ENCODE peak calls at places on chromosome 5, in four cellular contexts. E is naive thymus-derived CD8-positive, alpha-beta T cell; K is PC-9; Q is DMS153. P is an unnamed sample.
A peak's percentile ranks its signal among the peaks of the same experiment; 100 is the strongest.

GRCh38 chr5:177478711-177479646 is 5.5 kb upstream of the DBN1 start:
- DNase-seq in K (no peak), Q (no peak), E (no peak), P (no peak)

GRCh38 chr5:148751025-148751424 is 75.4 kb upstream of the ADRB2 start:
- DNase-seq in E (no peak), Q (no peak), K (no peak), P (no peak)

GRCh38 chr5:107486489-107486888 is 184.2 kb downstream of the EFNA5 start:
- DNase-seq in K (no peak), E (no peak), Q (no peak), P (no peak)

GRCh38 chr5:65873181-65873580 is 53.2 kb upstream of the ERBIN start:
- DNase-seq in Q (no peak), E (no peak), K (no peak), P (no peak)

GRCh38 chr5:55073211-55073610 is 29.2 kb upstream of the GZMA start:
- DNase-seq in E (no peak), Q (no peak), K (no peak), P (no peak)

GRCh38 chr5:132410451-132411381 is 41.2 kb downstream of the SLC22A5 start:
- DNase-seq in Q (peak; percentile 36), E (peak; percentile 76), K (peak; percentile 80), P (peak; percentile 76)

GRCh38 chr5:176578391-176578808 is 29.3 kb downstream of the CDHR2 start:
- DNase-seq in Q (no peak), K (peak; percentile 86), E (peak; percentile 11), P (peak; percentile 27)

GRCh38 chr5:138922494-138922893 is 47.4 kb upstream of the LRRTM2 start:
- DNase-seq in E (no peak), K (no peak), Q (no peak), P (no peak)

GRCh38 chr5:147567917-147568598 is 58.2 kb upstream of the DPYSL3 start:
- DNase-seq in E (no peak), Q (no peak), K (peak; percentile 25), P (no peak)

GRCh38 chr5:137315534-137316345 is 183.4 kb downstream of the SPOCK1 start:
- DNase-seq in E (no peak), Q (no peak), K (no peak), P (no peak)

GRCh38 chr5:135221696-135222095 is 177.3 kb downstream of the MACROH2A1 start:
- DNase-seq in E (no peak), Q (no peak), K (no peak), P (no peak)

GRCh38 chr5:43433381-43433780 is 21.2 kb upstream of the CCL28 start:
- DNase-seq in Q (no peak), E (no peak), K (no peak), P (no peak)

GRCh38 chr5:168234133-168234532 is 57.3 kb upstream of the WWC1 start:
- DNase-seq in E (no peak), Q (no peak), K (peak; percentile 8), P (no peak)

GRCh38 chr5:109454726-109455505 is 45.1 kb upstream of the PJA2 start:
- DNase-seq in Q (no peak), E (no peak), K (no peak), P (no peak)

GRCh38 chr5:105288946-105289345 is 1726.4 kb upstream of the NUDT12 start:
- DNase-seq in K (no peak), Q (no peak), E (no peak), P (no peak)

GRCh38 chr5:42720242-42720641 is 36.4 kb upstream of the CCDC152 start:
- DNase-seq in Q (no peak), E (no peak), K (no peak), P (no peak)

GRCh38 chr5:30131-30530 is 61.8 kb upstream of the PLEKHG4B start:
- DNase-seq in K (no peak), E (no peak), Q (no peak), P (no peak)

GRCh38 chr5:149878371-149878770 is 66.2 kb downstream of the PDE6A start:
- DNase-seq in E (no peak), Q (no peak), K (no peak), P (no peak)

GRCh38 chr5:9686211-9686610 is 56.1 kb upstream of the TAS2R1 start:
- DNase-seq in E (no peak), Q (no peak), K (no peak), P (no peak)

GRCh38 chr5:2110934-2111462 is 228.3 kb upstream of the IRX4 start:
- DNase-seq in E (no peak), Q (no peak), K (no peak), P (no peak)

GRCh38 chr5:103355590-103355989 is 97.0 kb downstream of the MACIR start:
- DNase-seq in E (no peak), K (no peak), Q (no peak), P (no peak)

GRCh38 chr5:96254980-96255681 is 177.9 kb downstream of the PCSK1 start:
- DNase-seq in K (peak; percentile 57), Q (no peak), E (no peak), P (no peak)

GRCh38 chr5:144812770-144813169 is 642.1 kb downstream of the KCTD16 start:
- DNase-seq in K (no peak), Q (no peak), E (no peak), P (no peak)

GRCh38 chr5:10333154-10334006 is 20.1 kb upstream of the MARCHF6 start:
- DNase-seq in K (peak; percentile 67), Q (no peak), E (no peak), P (no peak)

GRCh38 chr5:154756871-154757646 is 1.9 kb downstream of the LARP1 start:
- DNase-seq in K (peak; percentile 34), Q (no peak), E (peak; percentile 17), P (peak; percentile 29)

GRCh38 chr5:168295574-168296201 is 4.2 kb downstream of the WWC1 start:
- DNase-seq in E (no peak), Q (no peak), K (peak; percentile 82), P (no peak)

GRCh38 chr5:123209163-123210013 is 120.3 kb downstream of the PRDM6 start:
- DNase-seq in Q (no peak), E (no peak), K (peak; percentile 6), P (no peak)

GRCh38 chr5:80083115-80083890 is 48.2 kb downstream of the THBS4 start:
- DNase-seq in E (no peak), K (peak; percentile 37), Q (peak; percentile 48), P (no peak)